ENCODE peak calls at places on chromosome 12, in five cellular contexts. One of them, this sample, is unnamed.

GRCh38 chr12:27571463-27571862 is 47.5 kb downstream of the PPFIBP1 start:
- DNase-seq in activated CD4-positive, alpha-beta T cell treated with anti-CD3 and anti-CD28 coated beads, Interleukin-2, amount 10 ng/mL, durations not matched to agents 7 days and 5 days: no peak
- DNase-seq in stimulated activated CD4-positive, alpha-beta T cell treated with anti-CD3 and anti-CD28 coated beads, Interleukin-4, amount 100 ng/mL, for 1 hour: no peak
- DNase-seq in HCT116: no peak
- DNase-seq in iris pigment epithelial cell: peak
- DNase-seq in this sample: no peak

GRCh38 chr12:20368653-20369163 is 371 bp downstream of the PDE3A start:
- DNase-seq in activated CD4-positive, alpha-beta T cell treated with anti-CD3 and anti-CD28 coated beads, Interleukin-2, amount 10 ng/mL, durations not matched to agents 7 days and 5 days: no peak
- DNase-seq in stimulated activated CD4-positive, alpha-beta T cell treated with anti-CD3 and anti-CD28 coated beads, Interleukin-4, amount 100 ng/mL, for 1 hour: no peak
- DNase-seq in iris pigment epithelial cell: peak
- DNase-seq in HCT116: no peak
- DNase-seq in this sample: peak

GRCh38 chr12:108630481-108631207 is 3.0 kb downstream of the SELPLG start:
- DNase-seq in HCT116: no peak
- DNase-seq in activated CD4-positive, alpha-beta T cell treated with anti-CD3 and anti-CD28 coated beads, Interleukin-2, amount 10 ng/mL, durations not matched to agents 7 days and 5 days: no peak
- DNase-seq in iris pigment epithelial cell: peak
- DNase-seq in stimulated activated CD4-positive, alpha-beta T cell treated with anti-CD3 and anti-CD28 coated beads, Interleukin-4, amount 100 ng/mL, for 1 hour: no peak
- DNase-seq in this sample: no peak

GRCh38 chr12:112992541-112993398 is 14.5 kb downstream of the OAS2 start:
- DNase-seq in iris pigment epithelial cell: peak
- DNase-seq in activated CD4-positive, alpha-beta T cell treated with anti-CD3 and anti-CD28 coated beads, Interleukin-2, amount 10 ng/mL, durations not matched to agents 7 days and 5 days: peak
- DNase-seq in stimulated activated CD4-positive, alpha-beta T cell treated with anti-CD3 and anti-CD28 coated beads, Interleukin-4, amount 100 ng/mL, for 1 hour: peak
- DNase-seq in HCT116: peak
- DNase-seq in this sample: peak

GRCh38 chr12:86249856-86250255 is 6.3 kb downstream of the MGAT4C start:
- DNase-seq in HCT116: no peak
- DNase-seq in activated CD4-positive, alpha-beta T cell treated with anti-CD3 and anti-CD28 coated beads, Interleukin-2, amount 10 ng/mL, durations not matched to agents 7 days and 5 days: no peak
- DNase-seq in stimulated activated CD4-positive, alpha-beta T cell treated with anti-CD3 and anti-CD28 coated beads, Interleukin-4, amount 100 ng/mL, for 1 hour: no peak
- DNase-seq in iris pigment epithelial cell: peak
- DNase-seq in this sample: no peak

GRCh38 chr12:101567918-101568317 is 26.9 kb upstream of the MYBPC1 start:
- DNase-seq in HCT116: no peak
- DNase-seq in activated CD4-positive, alpha-beta T cell treated with anti-CD3 and anti-CD28 coated beads, Interleukin-2, amount 10 ng/mL, durations not matched to agents 7 days and 5 days: no peak
- DNase-seq in iris pigment epithelial cell: no peak
- DNase-seq in stimulated activated CD4-positive, alpha-beta T cell treated with anti-CD3 and anti-CD28 coated beads, Interleukin-4, amount 100 ng/mL, for 1 hour: no peak
- DNase-seq in this sample: no peak

GRCh38 chr12:91139264-91139663 is 28.0 kb upstream of the LUM start:
- DNase-seq in activated CD4-positive, alpha-beta T cell treated with anti-CD3 and anti-CD28 coated beads, Interleukin-2, amount 10 ng/mL, durations not matched to agents 7 days and 5 days: no peak
- DNase-seq in stimulated activated CD4-positive, alpha-beta T cell treated with anti-CD3 and anti-CD28 coated beads, Interleukin-4, amount 100 ng/mL, for 1 hour: no peak
- DNase-seq in iris pigment epithelial cell: no peak
- DNase-seq in HCT116: no peak
- DNase-seq in this sample: no peak

GRCh38 chr12:124631681-124632080 is 64.3 kb upstream of the NCOR2 start:
- DNase-seq in stimulated activated CD4-positive, alpha-beta T cell treated with anti-CD3 and anti-CD28 coated beads, Interleukin-4, amount 100 ng/mL, for 1 hour: no peak
- DNase-seq in HCT116: no peak
- DNase-seq in iris pigment epithelial cell: no peak
- DNase-seq in activated CD4-positive, alpha-beta T cell treated with anti-CD3 and anti-CD28 coated beads, Interleukin-2, amount 10 ng/mL, durations not matched to agents 7 days and 5 days: no peak
- DNase-seq in this sample: no peak

GRCh38 chr12:30515351-30515750 is 180.3 kb downstream of the IPO8 start:
- DNase-seq in activated CD4-positive, alpha-beta T cell treated with anti-CD3 and anti-CD28 coated beads, Interleukin-2, amount 10 ng/mL, durations not matched to agents 7 days and 5 days: no peak
- DNase-seq in iris pigment epithelial cell: peak
- DNase-seq in HCT116: peak
- DNase-seq in stimulated activated CD4-positive, alpha-beta T cell treated with anti-CD3 and anti-CD28 coated beads, Interleukin-4, amount 100 ng/mL, for 1 hour: no peak
- DNase-seq in this sample: no peak

GRCh38 chr12:5083955-5084849 is 40.5 kb downstream of the KCNA5 start:
- DNase-seq in stimulated activated CD4-positive, alpha-beta T cell treated with anti-CD3 and anti-CD28 coated beads, Interleukin-4, amount 100 ng/mL, for 1 hour: no peak
- DNase-seq in activated CD4-positive, alpha-beta T cell treated with anti-CD3 and anti-CD28 coated beads, Interleukin-2, amount 10 ng/mL, durations not matched to agents 7 days and 5 days: peak
- DNase-seq in HCT116: peak
- DNase-seq in iris pigment epithelial cell: peak
- DNase-seq in this sample: no peak

GRCh38 chr12:43981726-43982125 is 145.8 kb downstream of the TMEM117 start:
- DNase-seq in HCT116: no peak
- DNase-seq in iris pigment epithelial cell: no peak
- DNase-seq in activated CD4-positive, alpha-beta T cell treated with anti-CD3 and anti-CD28 coated beads, Interleukin-2, amount 10 ng/mL, durations not matched to agents 7 days and 5 days: no peak
- DNase-seq in stimulated activated CD4-positive, alpha-beta T cell treated with anti-CD3 and anti-CD28 coated beads, Interleukin-4, amount 100 ng/mL, for 1 hour: no peak
- DNase-seq in this sample: no peak

GRCh38 chr12:24060089-24060488 is 110.6 kb upstream of the SOX5 start:
- DNase-seq in iris pigment epithelial cell: no peak
- DNase-seq in HCT116: no peak
- DNase-seq in stimulated activated CD4-positive, alpha-beta T cell treated with anti-CD3 and anti-CD28 coated beads, Interleukin-4, amount 100 ng/mL, for 1 hour: no peak
- DNase-seq in activated CD4-positive, alpha-beta T cell treated with anti-CD3 and anti-CD28 coated beads, Interleukin-2, amount 10 ng/mL, durations not matched to agents 7 days and 5 days: no peak
- DNase-seq in this sample: no peak

GRCh38 chr12:123134755-123135282 is 16.1 kb downstream of the PITPNM2 start:
- DNase-seq in activated CD4-positive, alpha-beta T cell treated with anti-CD3 and anti-CD28 coated beads, Interleukin-2, amount 10 ng/mL, durations not matched to agents 7 days and 5 days: no peak
- DNase-seq in stimulated activated CD4-positive, alpha-beta T cell treated with anti-CD3 and anti-CD28 coated beads, Interleukin-4, amount 100 ng/mL, for 1 hour: no peak
- DNase-seq in HCT116: no peak
- DNase-seq in iris pigment epithelial cell: no peak
- DNase-seq in this sample: no peak

GRCh38 chr12:101563197-101563596 is 31.6 kb upstream of the MYBPC1 start:
- DNase-seq in iris pigment epithelial cell: peak
- DNase-seq in HCT116: no peak
- DNase-seq in stimulated activated CD4-positive, alpha-beta T cell treated with anti-CD3 and anti-CD28 coated beads, Interleukin-4, amount 100 ng/mL, for 1 hour: no peak
- DNase-seq in activated CD4-positive, alpha-beta T cell treated with anti-CD3 and anti-CD28 coated beads, Interleukin-2, amount 10 ng/mL, durations not matched to agents 7 days and 5 days: no peak
- DNase-seq in this sample: no peak